ENCODE peak calls at places on chromosomes 3 and 15, in five cellular contexts. F is PC-3, Q is AG04449, R is endodermal cell, V is omental fat pad. L is an unnamed sample.

GRCh38 chr3:195895078-195895899 is 13.1 kb downstream of the TNK2 start:
- DNase-seq in F (peak), Q (no peak), R (peak), V (no peak), L (peak)

GRCh38 chr3:175179055-175179454 is 319.9 kb downstream of the NAALADL2 start:
- DNase-seq in F (peak), Q (no peak), R (no peak), V (no peak), L (no peak)

GRCh38 chr3:123816673-123817207 is 67.4 kb downstream of the MYLK start:
- DNase-seq in F (no peak), Q (peak), R (peak), V (no peak), L (no peak)

GRCh38 chr3:94615275-94616065 is 552.6 kb downstream of the NSUN3 start:
- DNase-seq in F (peak), Q (no peak), R (no peak), V (no peak), L (no peak)

GRCh38 chr15:80167936-80168335 is 15.1 kb downstream of the FAH start:
- DNase-seq in F (no peak), Q (no peak), R (no peak), V (no peak), L (no peak)

GRCh38 chr3:89353465-89353864 is 246.0 kb downstream of the EPHA3 start:
- DNase-seq in F (peak), Q (no peak), R (no peak), V (no peak), L (no peak)

GRCh38 chr3:24435581-24435980 is 59.1 kb downstream of the THRB start:
- DNase-seq in F (no peak), Q (no peak), R (no peak), V (no peak), L (no peak)

GRCh38 chr3:55330355-55330754 is 156.8 kb downstream of the WNT5A start:
- DNase-seq in F (peak), Q (peak), R (no peak), V (no peak), L (no peak)

GRCh38 chr3:173745952-173746682 is 348.6 kb downstream of the NLGN1 start:
- DNase-seq in F (peak), Q (no peak), R (no peak), V (no peak), L (no peak)

GRCh38 chr3:53103566-53104296 is 26.5 kb downstream of the RFT1 start:
- DNase-seq in F (no peak), Q (no peak), R (no peak), V (no peak), L (no peak)

GRCh38 chr3:55571216-55571813 is 84.2 kb upstream of the WNT5A start:
- DNase-seq in F (no peak), Q (no peak), R (peak), V (no peak), L (no peak)

GRCh38 chr3:143329567-143330164 is 210.1 kb downstream of the CHST2 start:
- DNase-seq in F (no peak), Q (no peak), R (no peak), V (no peak), L (no peak)

GRCh38 chr3:143330316-143330868 is 210.8 kb downstream of the CHST2 start:
- DNase-seq in F (no peak), Q (no peak), R (no peak), V (no peak), L (no peak)

GRCh38 chr3:143328459-143328858 is 208.9 kb downstream of the CHST2 start:
- DNase-seq in F (no peak), Q (no peak), R (no peak), V (no peak), L (no peak)

GRCh38 chr3:143326983-143327382 is 207.4 kb downstream of the CHST2 start:
- DNase-seq in F (no peak), Q (no peak), R (no peak), V (no peak), L (no peak)

DNA sequence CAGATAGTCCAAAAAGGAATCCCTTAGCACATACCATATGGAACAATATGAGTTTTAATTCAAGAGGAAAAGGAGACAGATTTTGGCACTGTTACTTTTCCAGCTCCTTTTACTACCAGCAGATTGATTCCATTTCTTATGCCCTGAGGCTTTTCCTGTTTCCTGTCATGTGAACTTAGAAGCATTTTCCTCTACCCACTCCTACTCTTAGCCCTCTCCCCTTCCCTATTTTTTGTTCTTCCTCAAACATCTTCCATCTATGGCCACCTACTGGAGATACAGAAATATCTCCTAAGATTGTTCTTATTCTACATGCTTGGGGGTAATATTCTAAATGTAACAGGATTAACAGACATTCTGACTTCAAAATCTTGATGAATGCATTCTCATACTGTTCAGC is 207.8 kb downstream of the CHST2 start:
- DNase-seq in F (peak), Q (no peak), R (no peak), V (no peak), L (no peak)
- TF ChIP-seq CTCF in F (peak), Q (no peak), R (peak), V (no peak), L (no peak)

GRCh38 chr3:67087788-67088187 is 89.7 kb downstream of the KBTBD8 start:
- DNase-seq in F (no peak), Q (no peak), R (no peak), V (no peak), L (no peak)

GRCh38 chr3:67076607-67077006 is 78.5 kb downstream of the KBTBD8 start:
- DNase-seq in F (peak), Q (no peak), R (no peak), V (no peak), L (no peak)

GRCh38 chr3:67083277-67083676 is 85.2 kb downstream of the KBTBD8 start:
- DNase-seq in F (peak), Q (no peak), R (no peak), V (no peak), L (no peak)

GRCh38 chr3:67077656-67078055 is 79.5 kb downstream of the KBTBD8 start:
- DNase-seq in F (no peak), Q (peak), R (no peak), V (no peak), L (no peak)

GRCh38 chr3:67082533-67083024 is 84.5 kb downstream of the KBTBD8 start:
- DNase-seq in F (no peak), Q (no peak), R (no peak), V (no peak), L (no peak)
- TF ChIP-seq CTCF in F (no peak), Q (no peak), R (no peak), V (no peak), L (no peak)

GRCh38 chr3:37833790-37834189 is 27.9 kb upstream of the CTDSPL start:
- DNase-seq in F (no peak), Q (no peak), R (peak), V (no peak), L (no peak)
- TF ChIP-seq CTCF in F (peak), Q (no peak), R (peak), V (no peak), L (peak)

DNA sequence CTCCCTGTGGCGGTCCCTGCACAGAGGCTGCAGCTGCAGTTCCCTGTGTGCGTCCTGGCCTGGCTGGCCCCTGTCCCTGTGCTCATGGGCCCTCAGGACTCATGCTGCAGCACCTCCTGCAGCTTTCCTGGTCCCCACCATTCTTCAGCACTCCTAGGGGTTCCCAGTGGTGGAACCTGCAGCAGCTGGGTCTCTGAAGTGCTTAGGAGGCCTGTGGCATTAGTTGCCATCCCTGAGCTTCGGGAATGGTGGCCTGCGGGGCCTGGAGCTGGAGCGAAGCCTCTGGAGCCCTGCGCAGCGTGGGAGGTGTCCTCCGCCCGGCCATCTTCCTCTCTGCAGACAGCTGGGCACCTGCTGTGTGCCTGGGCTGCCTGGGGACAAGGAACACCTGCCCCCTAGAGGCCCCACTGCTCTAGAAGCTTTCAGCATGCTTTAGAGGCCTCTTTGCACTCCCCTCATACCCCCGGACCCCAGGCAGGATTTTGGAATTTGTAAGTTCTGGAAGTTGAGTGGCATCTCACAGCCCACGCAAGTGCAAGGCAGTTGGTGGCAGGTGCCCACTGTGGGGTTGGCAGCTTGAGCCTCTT is 13.1 kb downstream of the PLXNA1 start:
- DNase-seq in F (no peak), Q (no peak), R (no peak), V (no peak), L (no peak)
- TF ChIP-seq CTCF in F (peak), Q (peak), R (peak), V (no peak), L (peak)

DNA sequence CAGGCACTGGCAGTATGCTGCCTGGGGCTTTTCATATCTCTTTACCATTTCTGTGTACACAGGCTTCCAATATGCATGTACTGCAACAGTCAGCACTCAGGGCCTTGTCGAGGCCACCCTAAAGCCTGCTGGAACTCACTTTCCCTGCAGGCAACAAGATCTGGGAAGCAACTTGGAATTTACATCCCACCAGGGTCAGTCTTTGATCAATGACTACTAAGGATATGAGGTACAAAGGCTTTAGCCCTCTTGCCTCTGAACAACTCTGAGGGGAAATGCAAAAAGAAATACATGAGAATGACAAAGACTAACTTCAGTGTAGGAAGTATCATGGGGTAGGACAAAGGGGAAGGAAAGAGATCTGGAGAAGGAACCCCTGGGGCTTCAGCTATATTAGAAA is 101.8 kb upstream of the ARL6 start:
- DNase-seq in F (no peak), Q (no peak), R (peak), V (no peak), L (no peak)
- TF ChIP-seq CTCF in F (no peak), Q (no peak), R (no peak), V (no peak), L (no peak)

GRCh38 chr3:1252061-1252430 is 159.2 kb downstream of the CNTN6 start:
- DNase-seq in F (no peak), Q (no peak), R (no peak), V (no peak), L (no peak)

DNA sequence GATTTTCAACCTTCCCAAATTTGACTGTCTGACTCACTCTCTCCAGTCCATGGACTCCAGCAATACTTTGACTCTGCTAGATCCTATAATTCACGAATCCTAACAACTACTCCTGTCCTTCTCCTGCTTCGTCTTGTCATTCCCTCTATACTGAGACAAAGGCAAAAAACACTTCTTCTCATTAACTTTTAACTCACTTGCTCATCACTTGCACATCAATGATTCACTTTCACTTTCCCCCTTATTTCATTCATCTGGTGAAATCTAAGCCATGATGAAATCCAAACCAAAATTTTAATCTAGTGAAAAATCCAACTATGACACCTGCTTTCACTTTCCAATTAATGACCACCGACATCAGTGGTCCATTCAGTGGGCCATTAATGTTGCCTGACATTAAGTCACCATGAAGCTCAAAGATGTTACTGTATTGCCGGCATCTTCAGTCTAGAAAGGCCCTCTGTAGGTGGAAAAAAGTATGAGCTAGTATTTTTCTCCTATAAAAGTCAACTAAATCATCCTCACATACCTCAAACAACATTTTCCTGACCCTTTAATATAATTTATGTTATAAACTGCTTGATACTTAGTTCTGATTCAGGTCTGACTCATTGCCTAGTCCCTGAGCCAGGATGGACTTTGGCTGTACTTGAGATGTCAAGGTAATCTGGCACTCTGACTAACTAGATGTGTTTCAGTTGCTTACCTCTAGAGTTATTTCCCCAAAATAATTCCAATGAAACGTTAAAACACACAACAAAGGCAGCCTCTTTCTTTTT is 158.6 kb downstream of the CNTN6 start:
- DNase-seq in F (no peak), Q (no peak), R (no peak), V (no peak), L (no peak)
- TF ChIP-seq CTCF in F (no peak), Q (peak), R (peak), V (no peak), L (no peak)

GRCh38 chr3:192409838-192410683 is 317.3 kb downstream of the FGF12 start:
- DNase-seq in F (no peak), Q (no peak), R (peak), V (no peak), L (peak)
- TF ChIP-seq CTCF in F (no peak), Q (no peak), R (no peak), V (no peak), L (no peak)

DNA sequence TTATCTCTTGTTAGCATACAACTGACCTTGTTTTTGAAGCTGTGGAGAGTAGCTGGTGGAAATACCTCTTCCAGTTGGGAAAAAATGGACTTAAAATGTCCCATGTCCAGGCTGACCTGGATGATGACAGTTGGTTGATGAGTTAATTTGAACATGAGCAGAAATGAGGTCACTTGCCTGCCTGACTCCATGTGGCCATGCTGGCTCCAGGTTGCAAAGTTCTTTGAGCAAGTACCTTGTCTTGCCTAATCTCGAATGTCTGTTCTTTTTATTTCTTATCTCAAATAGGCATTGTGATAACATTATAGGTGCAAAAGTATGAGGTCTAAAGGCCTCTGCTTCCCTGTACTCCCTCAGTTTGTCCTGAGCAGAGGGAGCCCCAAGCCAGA is 9.0 kb downstream of the MAPKBP1 start:
- DNase-seq in F (no peak), Q (no peak), R (no peak), V (no peak), L (no peak)
- TF ChIP-seq CTCF in F (no peak), Q (no peak), R (no peak), V (no peak), L (no peak)

GRCh38 chr3:72587282-72587681 is 261.0 kb downstream of the SHQ1 start:
- DNase-seq in F (no peak), Q (no peak), R (peak), V (no peak), L (no peak)
- TF ChIP-seq CTCF in F (no peak), Q (no peak), R (peak), V (no peak), L (peak)

L was measured in GM10248.